ENCODE peak calls at places on chromosomes 7 and 10, in nine cellular contexts. One of them, this sample, is unnamed.

GRCh38 chr10:100520811-100521210 is 1.1 kb upstream of the SEC31B start:
- DNase-seq in IMR-90: peak; percentile 77
- DNase-seq in uterus: no peak
- DNase-seq in adrenal gland: no peak
- DNase-seq in suprapubic skin: no peak
- DNase-seq in H54: no peak
- DNase-seq in testis: no peak
- DNase-seq in esophagus squamous epithelium: no peak
- DNase-seq in A549: no peak
- DNase-seq in this sample: no peak

GRCh38 chr10:120426306-120426705 is 30.7 kb upstream of the PLPP4 start:
- DNase-seq in esophagus squamous epithelium: no peak
- DNase-seq in uterus: no peak
- DNase-seq in testis: no peak
- DNase-seq in H54: no peak
- DNase-seq in A549: no peak
- DNase-seq in adrenal gland: no peak
- DNase-seq in IMR-90: no peak
- DNase-seq in suprapubic skin: no peak
- DNase-seq in this sample: no peak

GRCh38 chr7:136496526-136496925 is 371.9 kb upstream of the CHRM2 start:
- DNase-seq in H54: no peak
- DNase-seq in suprapubic skin: no peak
- DNase-seq in esophagus squamous epithelium: no peak
- DNase-seq in IMR-90: no peak
- DNase-seq in testis: no peak
- DNase-seq in A549: no peak
- DNase-seq in uterus: no peak
- DNase-seq in adrenal gland: no peak
- DNase-seq in this sample: no peak

GRCh38 chr10:117163061-117163953 is 25.2 kb upstream of the VAX1 start:
- DNase-seq in esophagus squamous epithelium: no peak
- DNase-seq in IMR-90: no peak
- DNase-seq in uterus: no peak
- DNase-seq in H54: no peak
- DNase-seq in adrenal gland: no peak
- DNase-seq in suprapubic skin: no peak
- DNase-seq in testis: no peak
- DNase-seq in A549: peak; percentile 74
- DNase-seq in this sample: no peak

GRCh38 chr7:148303295-148304013 is 287.1 kb upstream of the C7orf33 start:
- DNase-seq in IMR-90: no peak
- DNase-seq in adrenal gland: peak; percentile 54
- DNase-seq in A549: no peak
- DNase-seq in H54: no peak
- DNase-seq in testis: peak; percentile 83
- DNase-seq in suprapubic skin: peak; percentile 72
- DNase-seq in uterus: peak; percentile 73
- DNase-seq in esophagus squamous epithelium: peak; percentile 21
- DNase-seq in this sample: peak; percentile 78

GRCh38 chr7:98216941-98217622 is 5.8 kb downstream of the BHLHA15 start:
- DNase-seq in suprapubic skin: peak; percentile 47
- DNase-seq in esophagus squamous epithelium: no peak
- DNase-seq in H54: no peak
- DNase-seq in testis: no peak
- DNase-seq in adrenal gland: peak; percentile 5
- DNase-seq in A549: no peak
- DNase-seq in IMR-90: no peak
- DNase-seq in uterus: no peak
- DNase-seq in this sample: no peak

GRCh38 chr10:131650169-131650705 is 250.6 kb upstream of the PPP2R2D start:
- DNase-seq in testis: no peak
- DNase-seq in A549: no peak
- DNase-seq in adrenal gland: no peak
- DNase-seq in suprapubic skin: no peak
- DNase-seq in uterus: no peak
- DNase-seq in IMR-90: no peak
- DNase-seq in esophagus squamous epithelium: no peak
- DNase-seq in H54: no peak
- DNase-seq in this sample: peak; percentile 54

GRCh38 chr10:61943699-61944444 is 42.4 kb downstream of the ARID5B start:
- DNase-seq in testis: no peak
- DNase-seq in adrenal gland: no peak
- DNase-seq in uterus: no peak
- DNase-seq in H54: no peak
- DNase-seq in esophagus squamous epithelium: no peak
- DNase-seq in suprapubic skin: no peak
- DNase-seq in A549: no peak
- DNase-seq in IMR-90: peak; percentile 53
- DNase-seq in this sample: no peak

GRCh38 chr7:66250711-66251110 is 45.6 kb downstream of the TPST1 start:
- DNase-seq in testis: no peak
- DNase-seq in adrenal gland: no peak
- DNase-seq in uterus: no peak
- DNase-seq in esophagus squamous epithelium: no peak
- DNase-seq in suprapubic skin: no peak
- DNase-seq in A549: peak; percentile 20
- DNase-seq in IMR-90: peak; percentile 95
- DNase-seq in H54: peak; percentile 29
- DNase-seq in this sample: no peak

GRCh38 chr7:123594813-123595241 is 6.8 kb upstream of the ASB15 start:
- DNase-seq in testis: no peak
- DNase-seq in H54: no peak
- DNase-seq in suprapubic skin: no peak
- DNase-seq in esophagus squamous epithelium: no peak
- DNase-seq in uterus: no peak
- DNase-seq in A549: no peak
- DNase-seq in IMR-90: no peak
- DNase-seq in adrenal gland: no peak
- DNase-seq in this sample: no peak

GRCh38 chr7:94908204-94909022 is 1.0 kb downstream of the PPP1R9A start:
- DNase-seq in suprapubic skin: peak; percentile 59
- DNase-seq in H54: peak; percentile 18
- DNase-seq in A549: peak; percentile 57
- DNase-seq in testis: peak; percentile 72
- DNase-seq in uterus: peak; percentile 26
- DNase-seq in adrenal gland: peak; percentile 60
- DNase-seq in esophagus squamous epithelium: no peak
- DNase-seq in IMR-90: no peak
- DNase-seq in this sample: no peak

GRCh38 chr10:92692085-92692671 is 2.4 kb downstream of the HHEX start:
- DNase-seq in A549: no peak
- DNase-seq in suprapubic skin: no peak
- DNase-seq in H54: no peak
- DNase-seq in adrenal gland: peak; percentile 19
- DNase-seq in IMR-90: no peak
- DNase-seq in uterus: no peak
- DNase-seq in testis: no peak
- DNase-seq in esophagus squamous epithelium: no peak
- DNase-seq in this sample: no peak
- TF ChIP-seq POLR2A in A549: no peak
- TF ChIP-seq POLR2A in suprapubic skin: no peak
- TF ChIP-seq POLR2A in H54: no peak
- TF ChIP-seq POLR2A in adrenal gland: no peak
- TF ChIP-seq POLR2A in IMR-90: no peak
- TF ChIP-seq POLR2A in uterus: no peak
- TF ChIP-seq POLR2A in testis: no peak
- TF ChIP-seq POLR2A in esophagus squamous epithelium: no peak
- TF ChIP-seq POLR2A in this sample: no peak

GRCh38 chr10:125089486-125089885 is 70.9 kb downstream of the CTBP2 start:
- DNase-seq in uterus: no peak
- DNase-seq in A549: no peak
- DNase-seq in esophagus squamous epithelium: no peak
- DNase-seq in testis: no peak
- DNase-seq in adrenal gland: no peak
- DNase-seq in IMR-90: no peak
- DNase-seq in suprapubic skin: peak; percentile 31
- DNase-seq in H54: no peak
- DNase-seq in this sample: no peak

GRCh38 chr10:125093199-125093841 is 67.0 kb downstream of the CTBP2 start:
- DNase-seq in uterus: peak; percentile 71
- DNase-seq in H54: no peak
- DNase-seq in A549: no peak
- DNase-seq in IMR-90: peak; percentile 73
- DNase-seq in testis: no peak
- DNase-seq in esophagus squamous epithelium: no peak
- DNase-seq in suprapubic skin: peak; percentile 82
- DNase-seq in adrenal gland: peak; percentile 56
- DNase-seq in this sample: peak; percentile 93

GRCh38 chr10:125092564-125093031 is 67.8 kb downstream of the CTBP2 start:
- DNase-seq in IMR-90: no peak
- DNase-seq in uterus: no peak
- DNase-seq in suprapubic skin: peak; percentile 61
- DNase-seq in esophagus squamous epithelium: no peak
- DNase-seq in H54: no peak
- DNase-seq in adrenal gland: no peak
- DNase-seq in testis: no peak
- DNase-seq in A549: no peak
- DNase-seq in this sample: no peak

GRCh38 chr10:125094111-125094705 is 66.2 kb downstream of the CTBP2 start:
- DNase-seq in testis: no peak
- DNase-seq in IMR-90: no peak
- DNase-seq in adrenal gland: no peak
- DNase-seq in esophagus squamous epithelium: no peak
- DNase-seq in suprapubic skin: peak; percentile 56
- DNase-seq in A549: no peak
- DNase-seq in H54: no peak
- DNase-seq in uterus: no peak
- DNase-seq in this sample: no peak

DNA sequence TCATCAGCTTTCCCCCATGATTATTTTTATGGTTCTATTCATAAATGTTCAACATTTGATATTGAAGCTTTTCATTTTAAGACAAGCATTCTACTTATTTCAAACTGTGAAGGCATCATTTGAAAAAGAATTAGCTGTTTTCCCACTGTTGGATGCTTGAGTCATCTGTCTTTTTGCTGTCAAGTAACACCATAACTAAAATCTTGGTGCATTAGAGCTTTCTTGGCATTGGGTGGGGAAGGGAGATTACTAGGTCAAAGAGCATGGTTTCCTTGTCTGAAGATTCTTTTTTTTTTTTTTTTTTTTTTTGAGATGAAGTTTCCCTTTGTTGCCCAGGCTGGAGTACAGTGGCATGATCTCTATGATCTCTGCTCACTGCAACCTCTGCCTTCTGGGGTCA is 68.5 kb downstream of the CTBP2 start:
- DNase-seq in A549: no peak
- DNase-seq in adrenal gland: no peak
- DNase-seq in esophagus squamous epithelium: no peak
- DNase-seq in H54: no peak
- DNase-seq in testis: no peak
- DNase-seq in suprapubic skin: no peak
- DNase-seq in uterus: no peak
- DNase-seq in IMR-90: no peak
- DNase-seq in this sample: no peak
- TF ChIP-seq POLR2A in A549: no peak
- TF ChIP-seq POLR2A in adrenal gland: no peak
- TF ChIP-seq POLR2A in esophagus squamous epithelium: no peak
- TF ChIP-seq POLR2A in H54: no peak
- TF ChIP-seq POLR2A in testis: no peak
- TF ChIP-seq POLR2A in suprapubic skin: no peak
- TF ChIP-seq POLR2A in uterus: no peak
- TF ChIP-seq POLR2A in IMR-90: no peak
- TF ChIP-seq POLR2A in this sample: no peak

GRCh38 chr10:18142151-18142550 is 1.9 kb downstream of the CACNB2 start:
- DNase-seq in esophagus squamous epithelium: no peak
- DNase-seq in IMR-90: no peak
- DNase-seq in H54: no peak
- DNase-seq in suprapubic skin: no peak
- DNase-seq in A549: no peak
- DNase-seq in uterus: no peak
- DNase-seq in testis: no peak
- DNase-seq in adrenal gland: no peak
- DNase-seq in this sample: no peak

GRCh38 chr10:18137111-18137510 is 3.1 kb upstream of the CACNB2 start:
- DNase-seq in esophagus squamous epithelium: no peak
- DNase-seq in uterus: no peak
- DNase-seq in testis: no peak
- DNase-seq in IMR-90: no peak
- DNase-seq in adrenal gland: no peak
- DNase-seq in suprapubic skin: no peak
- DNase-seq in H54: no peak
- DNase-seq in A549: no peak
- DNase-seq in this sample: no peak

GRCh38 chr10:18136056-18136916 is 3.9 kb upstream of the CACNB2 start:
- DNase-seq in A549: no peak
- DNase-seq in uterus: no peak
- DNase-seq in adrenal gland: no peak
- DNase-seq in suprapubic skin: no peak
- DNase-seq in IMR-90: no peak
- DNase-seq in testis: no peak
- DNase-seq in esophagus squamous epithelium: no peak
- DNase-seq in H54: no peak
- DNase-seq in this sample: no peak

GRCh38 chr10:18140957-18141888 is 999 bp downstream of the CACNB2 start:
- DNase-seq in suprapubic skin: no peak
- DNase-seq in esophagus squamous epithelium: no peak
- DNase-seq in IMR-90: no peak
- DNase-seq in H54: no peak
- DNase-seq in A549: no peak
- DNase-seq in uterus: peak; percentile 35
- DNase-seq in testis: peak; percentile 19
- DNase-seq in adrenal gland: peak; percentile 15
- DNase-seq in this sample: no peak

DNA sequence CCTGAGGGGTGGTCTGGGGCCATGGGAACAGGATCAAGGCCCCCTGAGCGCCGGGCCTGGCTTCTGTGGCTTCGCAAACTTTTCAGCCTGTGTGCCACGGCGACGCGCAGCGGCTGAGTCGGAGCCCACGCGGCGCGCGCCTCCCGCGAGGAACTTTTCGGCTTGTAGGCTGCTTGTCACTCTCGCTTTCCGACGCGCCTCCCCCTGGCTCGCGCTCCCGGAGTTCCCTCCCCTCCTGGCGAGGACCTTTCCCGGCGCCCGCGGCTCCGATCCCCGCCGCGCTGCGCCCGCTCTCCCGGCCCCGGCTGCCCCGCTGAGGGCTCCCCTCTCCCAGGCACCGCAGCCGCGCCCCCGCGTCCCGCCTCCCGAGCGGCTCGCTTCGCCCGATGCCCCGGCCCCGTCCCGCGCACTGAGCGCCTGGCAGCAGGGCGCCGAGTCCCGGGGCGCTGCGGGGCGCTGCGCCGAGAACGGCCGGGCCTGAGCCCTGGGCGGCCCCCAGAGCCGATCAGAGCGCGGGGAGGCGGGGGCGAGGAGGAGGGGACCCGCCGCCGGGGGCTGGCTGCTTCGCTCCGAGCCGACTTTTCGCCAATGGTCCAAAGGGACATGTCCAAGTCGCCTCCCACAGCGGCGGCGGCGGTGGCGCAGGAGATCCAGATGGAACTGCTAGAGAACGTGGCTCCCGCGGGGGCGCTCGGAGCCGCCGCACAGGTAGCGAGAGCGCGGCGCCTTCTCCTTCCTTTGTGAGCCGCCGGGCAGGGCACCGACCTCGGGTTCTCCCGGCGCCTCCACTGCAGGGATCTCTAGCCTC is at the start of gene CACNB2:
- DNase-seq in H54: no peak
- DNase-seq in suprapubic skin: peak; percentile 76
- DNase-seq in testis: peak; percentile 71
- DNase-seq in A549: no peak
- DNase-seq in adrenal gland: peak; percentile 68
- DNase-seq in IMR-90: peak; percentile 51
- DNase-seq in esophagus squamous epithelium: no peak
- DNase-seq in uterus: peak; percentile 84
- DNase-seq in this sample: peak; percentile 29
- TF ChIP-seq POLR2A in H54: no peak
- TF ChIP-seq POLR2A in suprapubic skin: no peak
- TF ChIP-seq POLR2A in testis: no peak
- TF ChIP-seq POLR2A in A549: no peak
- TF ChIP-seq POLR2A in adrenal gland: no peak
- TF ChIP-seq POLR2A in IMR-90: no peak
- TF ChIP-seq POLR2A in esophagus squamous epithelium: no peak
- TF ChIP-seq POLR2A in uterus: peak; percentile 67
- TF ChIP-seq POLR2A in this sample: no peak

GRCh38 chr10:924524-924859 is 7.0 kb downstream of the LARP4B start:
- DNase-seq in H54: no peak
- DNase-seq in adrenal gland: no peak
- DNase-seq in uterus: no peak
- DNase-seq in testis: no peak
- DNase-seq in A549: no peak
- DNase-seq in esophagus squamous epithelium: no peak
- DNase-seq in IMR-90: no peak
- DNase-seq in suprapubic skin: no peak
- DNase-seq in this sample: peak; percentile 29
- TF ChIP-seq POLR2A in H54: no peak
- TF ChIP-seq POLR2A in adrenal gland: no peak
- TF ChIP-seq POLR2A in uterus: no peak
- TF ChIP-seq POLR2A in testis: no peak
- TF ChIP-seq POLR2A in A549: no peak
- TF ChIP-seq POLR2A in esophagus squamous epithelium: no peak
- TF ChIP-seq POLR2A in IMR-90: no peak
- TF ChIP-seq POLR2A in suprapubic skin: no peak
- TF ChIP-seq POLR2A in this sample: no peak